ENCODE peak calls at places on chromosomes 6 and 20, in six cellular contexts. T is stimulated activated naive CD8-positive, alpha-beta T cell treated with anti-CD3 and anti-CD28 coated beads, Interleukin-15, Interleukin-2, amounts not matched to agents 100 U/mL and 50 U/mL, for 24 hours; E is stimulated activated naive B cell treated with anti-CD40 and anti-IgM and Interleukin-4, amounts not matched to agents 10 μg/mL and 1 μg/mL and 100 μg/mL, for 72 hours; K is naive thymus-derived CD8-positive, alpha-beta T cell; I is effector memory CD8-positive, alpha-beta T cell; V is pancreas. R is an unnamed sample.

GRCh38 chr6:1250489-1251197 is 61.3 kb upstream of the FOXQ1 start:
- ATAC-seq in T (no peak), E (no peak), K (no peak), I (no peak), V (peak), R (no peak)

GRCh38 chr6:53673138-53673801 is 7.7 kb upstream of the KLHL31 start:
- ATAC-seq in T (no peak), E (no peak), K (no peak), I (no peak), V (peak), R (no peak)

GRCh38 chr6:13560651-13561044 is 13.8 kb upstream of the SIRT5 start:
- ATAC-seq in T (no peak), E (no peak), K (no peak), I (no peak), V (no peak), R (no peak)

GRCh38 chr6:10526156-10526555 is 5.0 kb downstream of the GCNT2 start:
- ATAC-seq in T (no peak), E (no peak), K (no peak), I (no peak), V (no peak), R (no peak)

GRCh38 chr20:41468994-41469600 is 102.5 kb upstream of the EMILIN3 start:
- ATAC-seq in T (no peak), E (no peak), K (no peak), I (no peak), V (peak), R (no peak)

GRCh38 chr6:125834347-125834746 is 43.6 kb downstream of the NCOA7 start:
- ATAC-seq in T (no peak), E (no peak), K (peak), I (peak), V (peak), R (no peak)

GRCh38 chr6:152062476-152062875 is 255.0 kb downstream of the ESR1 start:
- ATAC-seq in T (no peak), E (no peak), K (no peak), I (no peak), V (no peak), R (no peak)

GRCh38 chr6:129006685-129007514 is 124.0 kb downstream of the LAMA2 start:
- ATAC-seq in T (no peak), E (no peak), K (no peak), I (no peak), V (no peak), R (peak)

GRCh38 chr6:26336355-26337198 is 28.4 kb upstream of the BTN3A2 start:
- ATAC-seq in T (peak), E (no peak), K (no peak), I (no peak), V (no peak), R (no peak)

GRCh38 chr20:62367136-62367482 is at the start of gene LAMA5:
- ATAC-seq in T (no peak), E (peak), K (peak), I (peak), V (peak), R (peak)

GRCh38 chr6:21953831-21954801 is 342.7 kb downstream of the PRL start:
- ATAC-seq in T (peak), E (peak), K (peak), I (no peak), V (peak), R (no peak)

GRCh38 chr6:41028618-41029486 is 10.2 kb downstream of the UNC5CL start:
- ATAC-seq in T (no peak), E (peak), K (no peak), I (no peak), V (peak), R (no peak)

R was measured in stimulated activated memory B cell treated with anti-CD40 and anti-IgM and Interleukin-4, amounts not matched to agents 10 μg/mL and 1 μg/mL and 100 μg/mL, for 72 hours.